ENCODE peak calls at places on chromosome 19, in five cellular contexts. P, K, G, X and H are unnamed samples.

GRCh38 chr19:29381353-29382203 is 144.2 kb upstream of the VSTM2B start:
- DNase-seq in P (no peak), K (no peak), G (no peak), X (no peak), H (no peak)

GRCh38 chr19:23283925-23284324 is 33.7 kb upstream of the ZNF724 start:
- DNase-seq in P (no peak), K (peak), G (peak), X (no peak), H (peak)

GRCh38 chr19:34676697-34677385 is at the start of gene SCGB2B2:
- DNase-seq in P (no peak), K (peak), G (peak), X (peak), H (peak)

GRCh38 chr19:30691767-30692516 is 319.8 kb downstream of the ZNF536 start:
- DNase-seq in P (no peak), K (no peak), G (peak), X (no peak), H (no peak)

GRCh38 chr19:9046694-9047093 is 36.5 kb upstream of the MUC16 start:
- DNase-seq in P (no peak), K (no peak), G (no peak), X (no peak), H (no peak)

GRCh38 chr19:37218592-37218935 is 550 bp downstream of the ZNF383 start:
- DNase-seq in P (peak), K (no peak), G (peak), X (peak), H (no peak)

GRCh38 chr19:3057275-3057714 is 5.0 kb downstream of the TLE5 start:
- DNase-seq in P (no peak), K (no peak), G (no peak), X (no peak), H (no peak)

GRCh38 chr19:44745386-44745831 is 3.1 kb upstream of the BCL3 start:
- DNase-seq in P (no peak), K (no peak), G (no peak), X (no peak), H (peak)

GRCh38 chr19:48493718-48494515 is 17.7 kb downstream of the LMTK3 start:
- DNase-seq in P (no peak), K (no peak), G (no peak), X (no peak), H (no peak)

GRCh38 chr19:11210656-11210928 is 13.2 kb upstream of the KANK2 start:
- DNase-seq in P (no peak), K (no peak), G (no peak), X (no peak), H (no peak)

DNA sequence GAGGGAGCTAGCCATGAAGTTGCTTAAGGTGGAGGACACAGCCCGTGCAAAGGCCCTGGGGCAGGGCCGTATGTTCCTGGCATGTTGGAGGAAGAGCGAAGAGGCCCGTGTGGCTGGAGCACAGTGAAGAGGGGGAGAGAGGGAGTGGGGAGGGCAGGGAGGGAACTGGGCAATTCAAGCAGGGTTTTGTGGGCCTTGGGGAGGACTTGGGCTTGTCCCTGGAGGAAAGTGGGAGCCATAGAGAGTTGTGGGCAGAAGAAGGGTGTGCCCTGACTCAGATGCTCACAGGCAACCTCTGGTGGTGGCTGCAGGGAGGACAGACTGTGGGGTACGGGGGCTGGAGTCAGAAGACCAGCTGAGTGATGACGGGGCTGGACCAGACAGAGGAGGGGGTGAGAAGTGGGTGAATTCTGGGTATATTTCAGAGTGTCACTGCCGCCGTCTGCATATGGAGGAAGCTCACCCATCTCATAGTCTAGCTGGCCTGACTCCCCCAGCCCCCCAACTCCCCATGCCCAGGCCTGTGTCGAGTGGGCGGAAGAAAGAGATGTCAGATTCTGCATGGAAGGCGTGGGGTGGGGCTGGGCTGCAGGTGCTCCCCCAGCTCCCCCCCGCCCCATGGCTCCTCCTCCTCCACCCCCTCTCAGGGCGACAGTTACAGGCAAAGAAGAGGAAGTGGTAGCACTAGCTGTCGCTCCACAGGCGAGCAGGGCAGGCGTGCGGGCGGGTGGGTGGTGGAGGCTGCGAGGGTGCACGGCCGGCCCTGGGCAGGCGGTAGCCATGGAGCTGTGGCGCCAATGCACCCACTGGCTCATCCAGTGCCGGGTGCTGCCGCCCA is at the start of gene VAV1:
- DNase-seq in P (peak), K (peak), G (peak), X (peak), H (no peak)
- TF ChIP-seq POLR2AphosphoS5 in P (peak), K (peak), G (no peak), X (peak), H (no peak)

DNA sequence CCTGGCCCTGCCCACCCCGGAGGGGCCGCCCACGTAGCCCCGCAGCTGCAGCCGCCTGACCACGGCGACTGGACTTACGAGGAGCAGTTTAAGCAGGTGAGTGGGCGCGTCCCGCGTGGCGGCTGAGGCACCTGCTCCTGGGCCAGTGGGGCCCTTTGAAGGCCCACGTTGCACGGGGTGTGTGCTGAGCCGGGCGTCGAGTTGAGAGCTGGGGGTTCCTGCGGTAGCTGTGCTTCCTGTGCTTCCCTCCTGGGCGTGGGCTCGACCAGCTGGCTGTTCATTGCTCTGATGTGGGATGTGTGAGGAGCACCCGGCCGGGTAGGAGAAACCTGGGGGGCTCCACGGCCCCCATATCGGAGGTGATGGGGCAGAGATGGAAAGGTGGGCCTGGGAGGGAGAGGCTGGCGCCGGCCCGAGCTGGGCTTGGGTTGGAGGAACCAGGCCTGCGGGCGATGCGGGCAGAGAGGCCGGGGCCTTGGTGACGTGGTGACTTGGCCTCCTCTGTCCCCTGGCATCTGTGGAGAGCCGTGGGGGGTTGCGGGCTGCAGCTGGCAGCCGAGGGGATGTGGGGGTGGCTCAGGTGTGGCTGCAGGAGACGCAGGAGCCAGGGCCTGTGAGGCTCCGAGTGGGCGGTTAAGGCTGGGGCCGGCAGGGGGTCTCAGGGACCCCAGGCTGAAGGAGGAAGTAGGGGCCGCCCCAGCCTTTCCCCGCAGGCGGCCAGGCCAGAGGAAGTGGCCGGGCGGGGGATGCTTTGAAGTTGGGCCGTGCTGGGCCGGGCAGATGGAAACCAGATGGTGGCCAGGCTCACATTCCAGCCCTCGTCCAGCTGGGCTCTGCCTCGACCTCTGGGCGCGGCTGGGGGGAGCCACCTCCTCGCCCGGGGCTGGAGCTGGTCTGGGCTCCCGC is 7.1 kb downstream of the ARID3A start:
- DNase-seq in P (no peak), K (no peak), G (peak), X (no peak), H (no peak)
- TF ChIP-seq POLR2AphosphoS5 in P (peak), K (no peak), G (peak), X (peak), H (no peak)

GRCh38 chr19:18450934-18451836 is 13.3 kb upstream of the ISYNA1 start:
- DNase-seq in P (no peak), K (peak), G (peak), X (no peak), H (no peak)
- TF ChIP-seq POLR2AphosphoS5 in P (peak), K (no peak), G (no peak), X (no peak), H (no peak)

DNA sequence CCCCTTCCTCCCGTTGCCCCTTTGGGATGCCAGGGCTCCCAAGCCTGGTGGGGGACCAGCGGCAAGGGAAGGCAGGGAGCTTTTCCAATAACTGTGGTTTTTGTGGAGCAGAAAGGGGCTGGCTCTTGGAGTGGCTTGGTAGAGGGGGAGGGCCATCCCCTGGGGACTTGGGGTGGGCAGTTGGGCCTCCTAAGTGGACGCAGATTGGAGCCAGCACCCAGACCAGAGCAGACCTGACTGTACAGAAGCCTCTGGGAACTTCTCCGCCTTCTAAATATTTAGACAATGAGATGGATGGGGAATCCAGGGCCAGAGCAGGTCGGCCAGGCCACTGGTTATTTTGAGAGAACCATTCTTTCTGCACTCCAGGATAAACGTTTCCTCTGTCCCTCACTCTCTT is 4.2 kb downstream of the PTGIR start:
- DNase-seq in P (no peak), K (no peak), G (peak), X (no peak), H (no peak)
- TF ChIP-seq POLR2AphosphoS5 in P (no peak), K (no peak), G (no peak), X (no peak), H (no peak)

GRCh38 chr19:40800997-40801377 is 2.0 kb downstream of the EGLN2 start:
- DNase-seq in P (no peak), K (no peak), G (no peak), X (no peak), H (no peak)
- TF ChIP-seq POLR2AphosphoS5 in P (no peak), K (no peak), G (no peak), X (peak), H (no peak)

GRCh38 chr19:45782162-45782623 is at the start of gene DMPK:
- DNase-seq in P (no peak), K (no peak), G (peak), X (no peak), H (no peak)
- TF ChIP-seq POLR2AphosphoS5 in P (no peak), K (no peak), G (peak), X (no peak), H (peak)

GRCh38 chr19:55173186-55173716 is 6.8 kb upstream of the DNAAF3 start:
- DNase-seq in P (no peak), K (no peak), G (no peak), X (no peak), H (no peak)
- TF ChIP-seq POLR2AphosphoS5 in P (no peak), K (no peak), G (no peak), X (no peak), H (no peak)

DNA sequence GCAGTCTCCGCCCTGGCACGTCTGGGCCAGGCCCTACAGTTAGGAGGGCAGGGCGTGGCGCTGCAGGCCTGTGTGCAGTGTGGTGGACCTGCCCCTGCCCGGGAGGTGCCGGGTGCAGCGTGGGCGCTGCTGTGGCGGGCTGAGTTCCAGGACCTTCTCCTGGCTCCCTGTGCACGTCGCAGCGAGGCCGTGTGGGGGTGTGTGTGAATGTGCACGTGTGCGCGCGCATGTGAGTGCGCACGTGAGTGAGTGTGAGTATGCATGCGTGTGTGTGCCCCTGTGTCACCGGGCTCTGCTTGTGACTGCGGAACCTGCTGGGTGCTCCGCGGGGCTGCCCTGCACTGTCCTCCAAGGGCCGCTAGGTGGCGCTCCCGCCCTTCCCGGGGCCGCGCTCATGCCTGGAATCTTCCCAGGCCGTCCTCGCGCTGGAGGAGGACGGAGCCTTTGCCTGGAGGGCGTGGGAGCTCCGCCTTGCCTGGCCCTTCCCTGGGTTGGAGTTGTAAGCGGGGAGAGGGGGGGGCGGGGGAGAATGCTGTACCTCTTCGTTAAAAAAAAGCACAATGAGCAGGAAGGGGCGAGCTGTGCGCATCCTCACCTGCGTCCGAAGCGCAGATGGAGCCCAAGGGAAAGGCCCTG is 79.3 kb downstream of the KDM4B start:
- DNase-seq in P (peak), K (peak), G (peak), X (no peak), H (no peak)
- TF ChIP-seq POLR2AphosphoS5 in P (no peak), K (no peak), G (no peak), X (no peak), H (no peak)

GRCh38 chr19:40799558-40800338 is 757 bp downstream of the EGLN2 start:
- DNase-seq in P (no peak), K (no peak), G (peak), X (no peak), H (no peak)
- TF ChIP-seq POLR2AphosphoS5 in P (no peak), K (peak), G (no peak), X (peak), H (no peak)